ENCODE peak calls at places on chromosomes 4 and X, in four cellular contexts. U is CD8-positive, alpha-beta T cell; F is adrenal gland; P is tibial artery. D is an unnamed sample. For H3K4me1, the result is how much of the 10 kb centered on the place peaks cover.

GRCh38 chr4:21697583-21697982 is 251.0 kb downstream of the KCNIP4 start:
- DNase-seq in U (no peak), F (peak), P (no peak), D (no peak)

GRCh38 chr4:37693450-37694190 is 7.4 kb upstream of the RELL1 start:
- DNase-seq in U (no peak), F (no peak), P (no peak), D (no peak)

GRCh38 chr4:69156913-69157312 is 57.6 kb downstream of the UGT2B11 start:
- DNase-seq in U (no peak), F (no peak), P (no peak), D (no peak)

GRCh38 chrX:153576961-153577360 is 22.0 kb downstream of the CCNQ start:
- DNase-seq in U (no peak), F (no peak), P (no peak), D (no peak)

GRCh38 chr4:156329779-156330178 is 376.1 kb upstream of the CTSO start:
- DNase-seq in U (no peak), F (no peak), P (no peak), D (no peak)

GRCh38 chr4:104983615-104984179 is 163.0 kb upstream of the TET2 start:
- DNase-seq in U (no peak), F (no peak), P (no peak), D (no peak)

GRCh38 chr4:1199556-1200331 is 27.4 kb upstream of the SPON2 start:
- DNase-seq in U (no peak), F (no peak), P (no peak), D (no peak)

GRCh38 chr4:11189756-11190155 is 238.9 kb downstream of the HS3ST1 start:
- DNase-seq in U (no peak), F (no peak), P (no peak), D (no peak)

GRCh38 chr4:72513227-72513626 is 55.8 kb downstream of the ADAMTS3 start:
- DNase-seq in U (no peak), F (no peak), P (no peak), D (no peak)

GRCh38 chr4:174631901-174632758 is 109.8 kb upstream of the HPGD start:
- DNase-seq in U (no peak), F (no peak), P (no peak), D (no peak)

GRCh38 chr4:56657128-56657527 is 24.0 kb downstream of the HOPX start:
- DNase-seq in U (no peak), F (no peak), P (no peak), D (no peak)

GRCh38 chr4:138494931-138495330 is 252.8 kb upstream of the SLC7A11 start:
- DNase-seq in U (no peak), F (no peak), P (no peak), D (no peak)

GRCh38 chr4:35358001-35358584 is 886.2 kb downstream of the ARAP2 start:
- DNase-seq in U (no peak), F (no peak), P (no peak), D (no peak)

GRCh38 chr4:29375716-29376115 is 1344.5 kb upstream of the PCDH7 start:
- DNase-seq in U (no peak), F (no peak), P (no peak), D (no peak)

GRCh38 chr4:2273657-2274319 is 11.9 kb upstream of the MXD4 start:
- DNase-seq in U (no peak), F (no peak), P (no peak), D (no peak)

GRCh38 chr4:151948351-151949016 is 187.7 kb upstream of the GATB start:
- DNase-seq in U (no peak), F (no peak), P (no peak), D (no peak)

GRCh38 chr4:81142744-81143143 is 72.3 kb downstream of the PRKG2 start:
- DNase-seq in U (no peak), F (no peak), P (no peak), D (no peak)

GRCh38 chrX:129622757-129623301 is 31.9 kb downstream of the APLN start:
- DNase-seq in U (no peak), F (no peak), P (no peak), D (no peak)

GRCh38 chr4:1072830-1073446 is 40.4 kb downstream of the RNF212 start:
- DNase-seq in U (peak), F (no peak), P (peak), D (peak)

GRCh38 chrX:39388730-39389129 is 587.5 kb downstream of the MID1IP1 start:
- DNase-seq in U (no peak), F (no peak), P (no peak), D (no peak)

GRCh38 chrX:38847206-38847902 is 46.1 kb downstream of the MID1IP1 start:
- DNase-seq in U (no peak), F (no peak), P (no peak), D (no peak)

GRCh38 chrX:54230440-54231148 is 47.5 kb upstream of the FAM120C start:
- DNase-seq in U (no peak), F (no peak), P (no peak), D (no peak)

GRCh38 chrX:118347131-118347530 is 1.2 kb downstream of the WDR44 start:
- DNase-seq in U (no peak), F (no peak), P (no peak), D (no peak)

GRCh38 chrX:43968347-43968746 is 4.8 kb downstream of the NDP start:
- DNase-seq in U (no peak), F (no peak), P (no peak), D (no peak)

GRCh38 chr4:166903408-166903807 is 330.9 kb downstream of the SPOCK3 start:
- DNase-seq in U (no peak), F (no peak), P (no peak), D (no peak)

GRCh38 chrX:31593353-31593752 is 521.5 kb upstream of the FTHL17 start:
- DNase-seq in U (no peak), F (no peak), P (no peak), D (no peak)

GRCh38 chr4:13331827-13332226 is 152.3 kb downstream of the RAB28 start:
- DNase-seq in U (no peak), F (no peak), P (no peak), D (no peak)

GRCh38 chrX:153598541-153599191 is at the start of gene CCNQ:
- DNase-seq in U (peak), F (no peak), P (no peak), D (no peak)

GRCh38 chr4:140260227-140260626 is 106.2 kb upstream of the MAML3 start:
- DNase-seq in U (no peak), F (no peak), P (no peak), D (no peak)

GRCh38 chr4:17103231-17103630 is 204.8 kb upstream of the LDB2 start:
- DNase-seq in U (no peak), F (no peak), P (no peak), D (no peak)

GRCh38 chrX:13906103-13906502 is 89.2 kb upstream of the GPM6B start:
- DNase-seq in U (no peak), F (no peak), P (no peak), D (no peak)

GRCh38 chr4:6011686-6012085 is 6.5 kb downstream of the C4orf50 start:
- DNase-seq in U (no peak), F (peak), P (no peak), D (no peak)

DNA sequence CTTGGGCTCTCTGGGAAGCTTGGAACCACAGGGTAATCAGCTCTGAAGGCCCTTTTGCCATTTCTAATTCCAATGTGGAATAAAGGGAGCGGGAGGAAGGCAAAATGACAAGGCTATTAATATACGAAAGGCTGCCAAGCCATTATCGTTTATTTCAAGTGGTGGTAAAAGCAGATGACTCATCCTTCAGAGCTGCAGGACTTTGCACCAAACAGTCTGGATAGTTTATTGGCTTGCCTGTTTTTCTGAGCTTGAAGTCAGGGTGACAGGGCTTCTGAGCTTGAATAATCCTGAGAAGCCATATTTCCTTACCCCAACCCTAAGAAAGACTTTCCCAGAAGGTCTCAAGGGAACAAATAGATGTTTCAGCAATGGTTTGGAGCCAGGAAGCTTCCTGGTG is 7.7 kb upstream of the GABRE start:
- DNase-seq in U (no peak), F (no peak), P (no peak), D (no peak)
- H3K4me1 ChIP-seq in U (under half), F (under half), P (under half), D (under half)

GRCh38 chr4:20253799-20254409 is 2.2 kb downstream of the SLIT2 start:
- DNase-seq in U (no peak), F (peak), P (peak), D (no peak)

GRCh38 chr4:20254517-20255250 is 3.0 kb downstream of the SLIT2 start:
- DNase-seq in U (no peak), F (peak), P (peak), D (no peak)

GRCh38 chr4:20255251-20255586 is 3.5 kb downstream of the SLIT2 start:
- DNase-seq in U (no peak), F (no peak), P (no peak), D (no peak)

GRCh38 chr4:20255823-20256222 is 4.1 kb downstream of the SLIT2 start:
- DNase-seq in U (no peak), F (no peak), P (no peak), D (no peak)

DNA sequence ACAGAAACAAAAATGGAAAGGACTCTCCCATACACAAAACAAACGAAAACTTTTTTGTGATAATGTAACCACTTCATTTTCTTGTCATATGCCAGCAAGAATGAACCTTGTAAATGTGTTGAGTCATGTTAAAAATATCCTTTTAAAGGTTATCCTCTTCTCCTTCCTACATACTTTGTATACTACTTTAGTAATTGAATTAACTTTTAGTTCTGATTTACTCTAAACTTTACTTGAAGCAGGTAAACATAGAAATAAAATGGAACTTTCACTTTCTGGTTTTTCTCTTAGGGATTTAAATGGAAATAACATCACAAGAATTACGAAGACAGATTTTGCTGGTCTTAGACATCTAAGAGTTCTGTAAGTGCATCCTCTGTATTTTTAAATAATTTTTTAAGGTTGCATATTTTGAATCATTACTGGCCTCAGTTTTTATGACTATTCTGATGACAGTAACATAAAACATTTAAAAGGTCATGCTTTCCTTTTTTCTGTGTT is 4.7 kb downstream of the SLIT2 start:
- DNase-seq in U (no peak), F (no peak), P (no peak), D (no peak)
- H3K4me3 ChIP-seq in U (no peak), F (peak), P (peak), D (peak)

DNA sequence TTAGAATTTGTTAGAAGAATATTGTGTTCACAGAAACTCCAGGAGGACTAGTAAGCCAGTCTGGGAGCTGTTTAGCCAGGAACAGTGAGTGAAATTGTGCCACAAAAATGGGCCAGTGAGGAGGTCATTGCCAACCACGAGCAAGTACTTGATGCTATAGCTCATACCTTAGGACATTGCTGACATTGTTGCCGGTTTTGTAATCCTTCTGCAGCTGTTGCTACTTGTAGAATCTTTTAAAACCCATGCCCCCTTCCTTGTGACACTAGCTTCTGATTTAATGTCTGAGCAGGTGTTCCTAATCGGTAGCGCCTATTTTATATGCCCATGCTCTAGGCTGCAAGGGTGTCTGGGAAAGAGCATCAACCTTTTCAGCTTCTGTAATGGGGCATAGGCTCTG is 2.5 kb downstream of the POLA1 start:
- DNase-seq in U (no peak), F (no peak), P (no peak), D (no peak)
- H3K4me1 ChIP-seq in U (under half), F (under half), P (under half), D (under half)

DNA sequence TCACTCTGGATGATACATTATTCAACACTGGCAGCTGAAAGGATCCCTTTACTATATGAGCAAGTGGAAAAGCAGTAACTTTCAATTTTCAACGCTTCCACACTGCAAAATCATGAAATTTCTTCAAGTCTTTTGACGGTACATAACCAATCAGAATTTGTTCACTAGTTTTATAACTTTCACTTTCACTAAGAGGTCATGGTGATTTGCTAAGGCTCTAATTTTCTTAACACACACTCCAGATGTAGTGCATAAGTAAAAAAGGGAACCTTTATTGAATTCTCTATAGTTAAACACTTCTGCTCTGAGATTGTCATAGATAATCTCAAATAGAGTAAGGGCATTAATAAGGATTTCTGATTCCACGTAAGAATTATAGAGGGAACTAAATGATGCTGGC is 4.1 kb downstream of the ARMCX2 start:
- DNase-seq in U (no peak), F (no peak), P (no peak), D (no peak)
- H3K4me3 ChIP-seq in U (no peak), F (no peak), P (no peak), D (no peak)